ENCODE peak calls at places on chromosomes 6 and 20, in five cellular contexts. One of them, this sample, is unnamed.
A peak's percentile ranks its signal among the peaks of the same experiment; 100 is the strongest.

GRCh38 chr6:158796353-158796752 is 22.8 kb downstream of the EZR start:
- DNase-seq in CD8-positive, alpha-beta T cell: no peak
- DNase-seq in pancreas: no peak
- DNase-seq in sigmoid colon: no peak
- DNase-seq in Peyer's patch: no peak
- DNase-seq in this sample: no peak

GRCh38 chr6:155867682-155868081 is 412.0 kb upstream of the NOX3 start:
- DNase-seq in CD8-positive, alpha-beta T cell: no peak
- DNase-seq in pancreas: no peak
- DNase-seq in sigmoid colon: no peak
- DNase-seq in Peyer's patch: no peak
- DNase-seq in this sample: no peak

GRCh38 chr20:1648101-1648500 is 9.5 kb downstream of the SIRPG start:
- DNase-seq in CD8-positive, alpha-beta T cell: no peak
- DNase-seq in pancreas: no peak
- DNase-seq in sigmoid colon: no peak
- DNase-seq in Peyer's patch: no peak
- DNase-seq in this sample: no peak

GRCh38 chr6:41286544-41287346 is at the start of gene TREM1:
- DNase-seq in CD8-positive, alpha-beta T cell: no peak
- DNase-seq in pancreas: no peak
- DNase-seq in sigmoid colon: peak; percentile 68
- DNase-seq in Peyer's patch: peak; percentile 61
- DNase-seq in this sample: no peak

GRCh38 chr20:50610212-50610718 is 81.1 kb downstream of the RIPOR3 start:
- DNase-seq in CD8-positive, alpha-beta T cell: no peak
- DNase-seq in pancreas: no peak
- DNase-seq in sigmoid colon: no peak
- DNase-seq in Peyer's patch: no peak
- DNase-seq in this sample: no peak

GRCh38 chr6:79313254-79313653 is 78.8 kb upstream of the HMGN3 start:
- DNase-seq in CD8-positive, alpha-beta T cell: no peak
- DNase-seq in pancreas: peak; percentile 66
- DNase-seq in sigmoid colon: no peak
- DNase-seq in Peyer's patch: no peak
- DNase-seq in this sample: no peak

GRCh38 chr20:2314759-2315439 is 19.1 kb downstream of the TGM3 start:
- DNase-seq in CD8-positive, alpha-beta T cell: no peak
- DNase-seq in pancreas: no peak
- DNase-seq in sigmoid colon: peak; percentile 70
- DNase-seq in Peyer's patch: peak; percentile 48
- DNase-seq in this sample: no peak

GRCh38 chr20:34532320-34532719 is 16.1 kb downstream of the DYNLRB1 start:
- DNase-seq in CD8-positive, alpha-beta T cell: no peak
- DNase-seq in pancreas: no peak
- DNase-seq in sigmoid colon: no peak
- DNase-seq in Peyer's patch: peak; percentile 30
- DNase-seq in this sample: no peak

GRCh38 chr6:72287801-72288200 is 334.1 kb upstream of the KCNQ5 start:
- DNase-seq in CD8-positive, alpha-beta T cell: no peak
- DNase-seq in pancreas: no peak
- DNase-seq in sigmoid colon: no peak
- DNase-seq in Peyer's patch: no peak
- DNase-seq in this sample: no peak

DNA sequence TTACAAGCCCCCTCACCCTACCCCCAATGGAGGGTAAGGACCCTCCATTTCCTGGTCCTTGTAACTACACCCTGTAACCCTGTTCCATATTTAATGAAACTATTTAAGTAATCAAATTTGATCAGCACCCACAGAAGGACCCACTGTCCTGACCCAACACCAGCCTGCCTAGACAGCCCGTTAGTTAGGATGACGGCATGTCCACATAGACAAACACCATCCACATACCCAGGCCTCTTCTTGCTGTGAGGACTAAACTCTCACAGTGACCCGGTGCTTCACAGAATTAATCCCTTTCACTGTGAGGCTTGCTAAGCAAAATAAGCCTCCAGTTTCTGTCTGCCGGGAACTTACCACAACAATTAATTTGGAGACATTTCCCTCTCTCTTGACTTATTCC is 32.8 kb upstream of the FOXQ1 start:
- DNase-seq in CD8-positive, alpha-beta T cell: no peak
- DNase-seq in pancreas: no peak
- DNase-seq in sigmoid colon: no peak
- DNase-seq in Peyer's patch: no peak
- DNase-seq in this sample: no peak
- H3K4me1 ChIP-seq in CD8-positive, alpha-beta T cell: no peaks in the 10 kb centered on the region
- H3K4me1 ChIP-seq in pancreas: peaks cover 8% of the 10 kb centered on the region
- H3K4me1 ChIP-seq in sigmoid colon: no peaks in the 10 kb centered on the region
- H3K4me1 ChIP-seq in Peyer's patch: no peaks in the 10 kb centered on the region
- H3K4me1 ChIP-seq in this sample: no peaks in the 10 kb centered on the region

GRCh38 chr6:136656121-136656520 is 105.9 kb upstream of the MAP7 start:
- DNase-seq in CD8-positive, alpha-beta T cell: no peak
- DNase-seq in pancreas: no peak
- DNase-seq in sigmoid colon: no peak
- DNase-seq in Peyer's patch: no peak
- DNase-seq in this sample: no peak

GRCh38 chr6:136657629-136658028 is 107.4 kb upstream of the MAP7 start:
- DNase-seq in CD8-positive, alpha-beta T cell: no peak
- DNase-seq in pancreas: no peak
- DNase-seq in sigmoid colon: no peak
- DNase-seq in Peyer's patch: no peak
- DNase-seq in this sample: no peak

GRCh38 chr6:136652656-136653055 is 102.4 kb upstream of the MAP7 start:
- DNase-seq in CD8-positive, alpha-beta T cell: no peak
- DNase-seq in pancreas: no peak
- DNase-seq in sigmoid colon: no peak
- DNase-seq in Peyer's patch: no peak
- DNase-seq in this sample: no peak

GRCh38 chr6:136654086-136654485 is 103.9 kb upstream of the MAP7 start:
- DNase-seq in CD8-positive, alpha-beta T cell: no peak
- DNase-seq in pancreas: no peak
- DNase-seq in sigmoid colon: no peak
- DNase-seq in Peyer's patch: no peak
- DNase-seq in this sample: no peak

GRCh38 chr6:136655251-136656014 is 105.2 kb upstream of the MAP7 start:
- DNase-seq in CD8-positive, alpha-beta T cell: no peak
- DNase-seq in pancreas: no peak
- DNase-seq in sigmoid colon: no peak
- DNase-seq in Peyer's patch: no peak
- DNase-seq in this sample: no peak
- H3K27me3 ChIP-seq in CD8-positive, alpha-beta T cell: no peaks in the 10 kb centered on the region
- H3K27me3 ChIP-seq in pancreas: no peaks in the 10 kb centered on the region
- H3K27me3 ChIP-seq in sigmoid colon: no peaks in the 10 kb centered on the region
- H3K27me3 ChIP-seq in Peyer's patch: no peaks in the 10 kb centered on the region
- H3K27me3 ChIP-seq in this sample: no peaks in the 10 kb centered on the region

GRCh38 chr6:157758516-157759023 is 64.5 kb upstream of the SNX9 start:
- DNase-seq in CD8-positive, alpha-beta T cell: no peak
- DNase-seq in pancreas: no peak
- DNase-seq in sigmoid colon: no peak
- DNase-seq in Peyer's patch: no peak
- DNase-seq in this sample: no peak

GRCh38 chr6:157761331-157761921 is 61.6 kb upstream of the SNX9 start:
- DNase-seq in CD8-positive, alpha-beta T cell: no peak
- DNase-seq in pancreas: no peak
- DNase-seq in sigmoid colon: no peak
- DNase-seq in Peyer's patch: peak; percentile 70
- DNase-seq in this sample: no peak

GRCh38 chr6:157760589-157761330 is 62.3 kb upstream of the SNX9 start:
- DNase-seq in CD8-positive, alpha-beta T cell: no peak
- DNase-seq in pancreas: no peak
- DNase-seq in sigmoid colon: no peak
- DNase-seq in Peyer's patch: no peak
- DNase-seq in this sample: no peak

GRCh38 chr6:157759028-157759427 is 64.0 kb upstream of the SNX9 start:
- DNase-seq in CD8-positive, alpha-beta T cell: no peak
- DNase-seq in pancreas: no peak
- DNase-seq in sigmoid colon: no peak
- DNase-seq in Peyer's patch: no peak
- DNase-seq in this sample: no peak

DNA sequence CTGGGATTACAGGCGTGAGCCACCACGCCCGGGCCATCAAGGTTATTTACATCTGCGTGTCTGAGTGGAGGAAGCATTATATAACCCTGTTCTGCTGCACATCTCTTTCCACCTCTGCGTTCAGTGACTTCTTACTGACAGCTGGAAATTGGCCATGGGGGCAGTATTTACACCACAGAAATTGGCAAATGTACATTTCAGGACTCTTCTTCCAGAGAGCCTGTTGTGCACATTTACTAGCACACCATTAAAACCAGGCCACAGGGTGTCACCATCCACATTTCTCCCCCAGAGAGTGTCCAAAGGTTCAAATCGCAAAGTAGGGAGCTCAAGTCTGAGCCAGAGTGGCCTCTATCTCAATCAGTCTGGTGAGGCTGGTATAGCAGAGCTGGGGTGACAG is 62.9 kb upstream of the SNX9 start:
- DNase-seq in CD8-positive, alpha-beta T cell: no peak
- DNase-seq in pancreas: no peak
- DNase-seq in sigmoid colon: no peak
- DNase-seq in Peyer's patch: no peak
- DNase-seq in this sample: no peak
- H3K4me1 ChIP-seq in CD8-positive, alpha-beta T cell: peaks cover 79% of the 10 kb centered on the region
- H3K4me1 ChIP-seq in pancreas: peaks cover 17% of the 10 kb centered on the region
- H3K4me1 ChIP-seq in sigmoid colon: peaks cover 54% of the 10 kb centered on the region
- H3K4me1 ChIP-seq in Peyer's patch: peaks cover 21% of the 10 kb centered on the region
- H3K4me1 ChIP-seq in this sample: peaks cover 47% of the 10 kb centered on the region

DNA sequence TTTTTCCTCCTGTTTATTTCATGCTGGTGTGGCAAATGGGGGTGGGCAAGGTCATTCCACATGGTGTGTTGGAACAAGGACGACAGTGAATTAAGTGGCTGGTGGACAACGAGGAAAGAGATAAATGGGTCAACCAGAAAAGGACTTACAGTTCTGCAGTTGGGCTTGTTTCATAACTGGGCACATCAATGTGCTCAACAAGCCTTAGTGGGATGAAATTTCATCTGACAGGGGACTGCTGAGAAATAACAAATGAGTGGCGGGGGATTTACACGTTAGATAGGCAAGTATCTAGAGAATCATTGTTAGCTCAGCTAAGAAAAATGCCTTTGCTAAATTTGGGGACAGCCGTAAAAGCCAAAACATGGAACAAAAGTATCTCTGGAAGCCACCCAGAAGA is 163.6 kb downstream of the NRN1 start:
- DNase-seq in CD8-positive, alpha-beta T cell: no peak
- DNase-seq in pancreas: no peak
- DNase-seq in sigmoid colon: no peak
- DNase-seq in Peyer's patch: no peak
- DNase-seq in this sample: no peak
- H3K27me3 ChIP-seq in CD8-positive, alpha-beta T cell: no peaks in the 10 kb centered on the region
- H3K27me3 ChIP-seq in pancreas: no peaks in the 10 kb centered on the region
- H3K27me3 ChIP-seq in sigmoid colon: no peaks in the 10 kb centered on the region
- H3K27me3 ChIP-seq in Peyer's patch: no peaks in the 10 kb centered on the region
- H3K27me3 ChIP-seq in this sample: no peaks in the 10 kb centered on the region